ENCODE peak calls at places on chromosomes 6 and 20, in six cellular contexts. I is body of pancreas, C is K562, J is gastrocnemius medialis, A is testis, G is heart left ventricle. Z is an unnamed sample.

GRCh38 chr20:33561981-33562601 is 72.2 kb downstream of the CBFA2T2 start:
- DNase-seq in I (peak; percentile 92), C (peak; percentile 39), J (peak; percentile 67), A (peak; percentile 37), G (peak; percentile 78), Z (no peak)

GRCh38 chr6:169667716-169668115 is 34.1 kb downstream of the WDR27 start:
- DNase-seq in I (no peak), C (no peak), J (no peak), A (no peak), G (no peak), Z (no peak)

GRCh38 chr6:126531840-126532239 is 191.9 kb downstream of the CENPW start:
- DNase-seq in I (no peak), C (no peak), J (no peak), A (no peak), G (no peak), Z (no peak)

GRCh38 chr6:106098383-106099234 is 12.5 kb downstream of the PRDM1 start:
- DNase-seq in I (peak; percentile 66), C (peak; percentile 72), J (peak; percentile 28), A (peak; percentile 33), G (peak; percentile 45), Z (peak; percentile 84)

GRCh38 chr20:32521780-32522524 is 63.2 kb downstream of the NOL4L start:
- DNase-seq in I (peak; percentile 72), C (peak; percentile 82), J (no peak), A (peak; percentile 71), G (no peak), Z (peak; percentile 89)

GRCh38 chr20:50582092-50582491 is 71.9 kb downstream of the PTPN1 start:
- DNase-seq in I (no peak), C (no peak), J (no peak), A (no peak), G (no peak), Z (peak; percentile 58)

GRCh38 chr20:4227085-4227821 is 211.9 kb upstream of the RNF24 start:
- DNase-seq in I (no peak), C (peak; percentile 28), J (no peak), A (peak; percentile 49), G (no peak), Z (no peak)

GRCh38 chr20:63595416-63596127 is 21.5 kb upstream of the HELZ2 start:
- DNase-seq in I (no peak), C (no peak), J (no peak), A (no peak), G (no peak), Z (no peak)

GRCh38 chr6:158684311-158684710 is 34.5 kb downstream of the SYTL3 start:
- DNase-seq in I (no peak), C (no peak), J (no peak), A (no peak), G (no peak), Z (no peak)

GRCh38 chr6:66435321-66435720 is 728.3 kb upstream of the EYS start:
- DNase-seq in I (no peak), C (no peak), J (no peak), A (no peak), G (no peak), Z (no peak)

GRCh38 chr20:61748376-61748775 is 317.3 kb downstream of the TAF4 start:
- DNase-seq in I (no peak), C (no peak), J (no peak), A (no peak), G (no peak), Z (no peak)

GRCh38 chr6:74519172-74519571 is 686.7 kb downstream of the COL12A1 start:
- DNase-seq in I (no peak), C (no peak), J (no peak), A (no peak), G (no peak), Z (no peak)

GRCh38 chr6:138719744-138720143 is 53.8 kb upstream of the CCDC28A start:
- DNase-seq in I (no peak), C (no peak), J (no peak), A (no peak), G (no peak), Z (no peak)

GRCh38 chr6:34447381-34447780 is 18.5 kb upstream of the PACSIN1 start:
- DNase-seq in I (no peak), C (no peak), J (no peak), A (no peak), G (no peak), Z (no peak)

GRCh38 chr6:158849899-158850806 is 31.0 kb upstream of the EZR start:
- DNase-seq in I (peak; percentile 66), C (peak; percentile 73), J (no peak), A (no peak), G (no peak), Z (no peak)

DNA sequence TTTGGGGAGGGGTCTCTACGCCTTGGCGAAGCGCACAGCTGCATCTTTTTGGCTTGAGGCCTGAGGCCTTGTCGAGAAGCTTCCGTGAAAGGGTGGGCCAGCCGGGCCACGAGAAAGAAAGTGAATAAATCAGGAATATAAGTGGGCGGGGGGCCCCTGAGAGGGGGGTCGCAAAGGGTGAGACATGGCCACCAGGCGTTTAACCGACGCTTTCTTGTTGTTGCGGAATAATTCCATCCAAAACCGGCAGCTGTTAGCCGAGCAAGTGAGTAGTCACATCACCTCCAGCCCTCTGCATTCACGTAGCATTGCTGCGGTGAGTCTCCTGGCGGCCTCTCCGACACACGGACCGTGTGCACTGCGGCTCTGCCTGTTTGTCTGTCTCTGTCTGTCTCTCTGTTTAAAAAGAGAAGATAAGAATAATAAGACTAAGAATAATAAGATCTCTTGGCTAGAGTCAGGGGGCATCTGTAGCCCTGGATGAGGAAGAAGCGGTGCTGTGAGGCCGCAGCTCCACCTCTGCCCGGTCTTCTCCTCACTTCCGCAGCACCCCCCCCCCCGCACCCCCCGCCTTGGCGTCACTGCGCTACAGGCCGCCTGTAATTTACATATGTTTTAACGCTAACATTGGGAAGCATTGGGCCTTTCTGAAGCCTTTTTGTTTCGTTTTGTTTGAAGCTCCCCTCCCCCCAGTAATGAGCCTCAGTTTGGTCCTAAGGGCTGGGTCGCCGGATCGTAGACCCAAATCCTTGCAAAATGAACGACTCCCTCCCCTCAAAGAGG is 931 bp downstream of the STX16 start:
- DNase-seq in I (peak; percentile 74), C (peak; percentile 89), J (peak; percentile 38), A (peak; percentile 68), G (peak; percentile 49), Z (peak; percentile 89)
- TF ChIP-seq POLR2A in I (peak; percentile 73), C (peak; percentile 65), J (peak; percentile 48), A (no peak), G (no peak), Z (peak; percentile 48)

DNA sequence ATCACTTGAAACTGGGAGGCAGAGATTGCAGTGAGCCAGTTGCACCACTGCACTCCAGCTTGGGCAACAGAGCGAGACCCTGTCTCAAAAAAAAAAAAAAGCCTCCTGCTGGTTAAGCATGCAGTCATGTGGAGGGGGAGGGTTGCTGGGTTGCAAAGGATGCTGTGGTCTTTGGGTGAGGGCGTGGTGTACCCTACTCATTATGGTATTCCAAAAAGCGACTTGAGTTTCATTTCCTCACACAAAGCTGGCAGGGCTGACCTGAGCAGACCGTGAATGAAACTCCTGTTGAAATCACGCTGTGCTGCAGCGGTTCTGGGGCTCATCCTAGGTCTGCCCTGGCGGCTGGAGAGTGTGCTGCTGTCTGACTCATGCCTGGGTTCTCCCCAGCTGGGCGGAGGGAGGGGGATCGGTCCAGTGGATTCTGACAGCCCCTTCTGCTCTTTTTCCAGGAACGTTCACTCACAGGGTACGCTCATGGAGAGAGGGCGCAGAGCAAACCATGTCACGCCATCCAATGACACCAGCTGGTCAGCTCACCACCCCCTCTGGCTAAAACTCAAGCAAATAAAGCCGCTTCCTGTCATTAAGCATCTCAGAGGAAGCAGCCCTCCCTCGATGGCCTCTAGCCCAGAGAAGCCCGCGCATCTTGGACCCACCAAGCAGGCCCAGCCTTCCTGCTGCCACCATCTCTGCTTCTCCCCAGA is 166.2 kb downstream of the SCML4 start:
- DNase-seq in I (peak; percentile 51), C (no peak), J (peak; percentile 78), A (no peak), G (peak; percentile 60), Z (peak; percentile 90)
- TF ChIP-seq POLR2A in I (no peak), C (no peak), J (no peak), A (no peak), G (no peak), Z (no peak)

GRCh38 chr20:45967551-45968080 is 4.4 kb downstream of the ZNF335 start:
- DNase-seq in I (no peak), C (no peak), J (no peak), A (no peak), G (no peak), Z (no peak)
- TF ChIP-seq POLR2A in I (no peak), C (no peak), J (no peak), A (no peak), G (no peak), Z (no peak)

DNA sequence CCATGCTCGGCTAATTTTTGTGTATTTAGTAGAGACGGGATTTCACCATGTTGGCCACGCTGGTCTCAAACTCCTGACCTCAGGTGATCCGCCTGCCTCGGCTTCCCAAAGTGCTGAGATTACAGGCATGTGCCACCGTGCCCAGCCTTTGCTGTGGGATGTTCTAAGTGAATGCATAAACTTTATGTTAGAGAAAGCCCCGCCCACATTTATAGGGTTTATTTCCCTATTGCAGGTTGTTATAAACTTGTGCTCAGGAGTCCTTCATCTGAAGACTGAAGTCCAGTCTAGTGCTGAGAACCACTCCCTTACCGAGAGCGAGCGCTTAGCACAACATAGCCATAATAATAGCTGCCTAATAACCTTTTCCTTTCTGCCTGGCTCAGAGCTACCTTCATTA is 75.3 kb upstream of the ZNF217 start:
- DNase-seq in I (no peak), C (no peak), J (no peak), A (no peak), G (no peak), Z (no peak)
- TF ChIP-seq POLR2A in I (no peak), C (no peak), J (no peak), A (no peak), G (no peak), Z (no peak)